ENCODE peak calls at places on chromosomes 1 and 21, in eight cellular contexts. Z, T, W, N, J, P, R and G are unnamed samples.

GRCh38 chr1:153617677-153618076 is 1.6 kb upstream of the S100A14 start:
- DNase-seq in T (peak; percentile 73), W (peak; percentile 61), J (peak; percentile 40), Z (no peak), P (no peak), N (peak; percentile 39), R (no peak), G (no peak)

GRCh38 chr1:201900476-201900875 is 11.8 kb downstream of the SHISA4 start:
- DNase-seq in Z (no peak), T (no peak), P (no peak), W (no peak), N (no peak), J (no peak), R (no peak), G (no peak)

GRCh38 chr1:179817789-179818188 is 59.8 kb downstream of the TOR1AIP2 start:
- DNase-seq in W (no peak), J (no peak), R (no peak), Z (no peak), N (no peak), T (no peak), P (no peak), G (no peak)

GRCh38 chr1:11648732-11649158 is 5.5 kb downstream of the FBXO2 start:
- DNase-seq in P (no peak), N (no peak), Z (no peak), J (no peak), R (no peak), W (peak; percentile 33), T (peak; percentile 50), G (no peak)

GRCh38 chr1:119147626-119148180 is 7.2 kb upstream of the WARS2 start:
- DNase-seq in T (no peak), W (no peak), J (no peak), N (no peak), P (no peak), Z (no peak), R (no peak), G (no peak)

GRCh38 chr1:178581351-178581951 is 68.5 kb downstream of the TEX35 start:
- DNase-seq in Z (no peak), N (no peak), T (no peak), W (no peak), J (no peak), R (no peak), P (no peak), G (no peak)

GRCh38 chr1:941588-942383 is 17.3 kb downstream of the NOC2L start:
- DNase-seq in J (no peak), P (no peak), W (no peak), N (peak; percentile 48), T (peak; percentile 34), R (no peak), Z (no peak), G (peak; percentile 45)

GRCh38 chr1:19639999-19640362 is 4.1 kb upstream of the NBL1 start:
- DNase-seq in N (no peak), Z (no peak), J (no peak), T (no peak), W (no peak), R (no peak), P (peak; percentile 84), G (no peak)

GRCh38 chr1:201530741-201531521 is 8.0 kb upstream of the NAV1 start:
- DNase-seq in T (peak; percentile 67), N (peak; percentile 2), P (peak; percentile 90), Z (peak; percentile 52), W (no peak), R (peak; percentile 59), J (no peak), G (peak; percentile 83)

GRCh38 chr1:53986458-53986857 is 31.5 kb downstream of the LDLRAD1 start:
- DNase-seq in N (no peak), W (no peak), R (no peak), J (no peak), T (no peak), P (no peak), Z (no peak), G (no peak)

GRCh38 chr1:7279753-7280150 is 491.3 kb upstream of the VAMP3 start:
- DNase-seq in Z (no peak), N (peak; percentile 13), T (no peak), R (no peak), P (no peak), J (no peak), W (no peak), G (no peak)

GRCh38 chr21:35860181-35860869 is 200.0 kb downstream of the SETD4 start:
- DNase-seq in R (no peak), Z (no peak), N (no peak), J (no peak), P (no peak), T (no peak), W (no peak), G (no peak)

GRCh38 chr1:12435639-12436344 is 182.2 kb downstream of the DHRS3 start:
- DNase-seq in P (no peak), Z (no peak), T (no peak), W (no peak), R (no peak), J (no peak), N (no peak), G (peak; percentile 14)

GRCh38 chr1:201639826-201640225 is 100.9 kb downstream of the NAV1 start:
- DNase-seq in N (no peak), J (no peak), W (no peak), Z (no peak), T (no peak), R (no peak), P (no peak), G (no peak)

GRCh38 chr1:53644909-53645689 is 93.9 kb downstream of the GLIS1 start:
- DNase-seq in T (no peak), P (no peak), R (no peak), Z (no peak), N (no peak), W (no peak), J (no peak), G (no peak)

GRCh38 chr1:226736908-226737818 is 1.9 kb downstream of the ITPKB start:
- DNase-seq in J (no peak), W (peak; percentile 48), P (peak; percentile 25), Z (no peak), R (peak; percentile 2), N (peak; percentile 8), T (peak; percentile 64), G (peak; percentile 65)

GRCh38 chr1:20339811-20340457 is 49.3 kb downstream of the VWA5B1 start:
- DNase-seq in W (no peak), J (no peak), R (no peak), Z (no peak), T (no peak), P (no peak), N (no peak), G (no peak)

GRCh38 chr1:71587961-71588360 is 507.1 kb upstream of the ZRANB2 start:
- DNase-seq in T (no peak), R (peak; percentile 35), P (no peak), W (no peak), N (peak; percentile 55), Z (no peak), J (no peak), G (peak; percentile 45)

GRCh38 chr1:204623365-204623893 is 62.1 kb downstream of the LRRN2 start:
- DNase-seq in T (no peak), W (no peak), N (no peak), J (no peak), R (no peak), Z (no peak), P (no peak), G (no peak)

GRCh38 chr1:151892190-151892589 is 17.1 kb downstream of the THEM4 start:
- DNase-seq in T (no peak), W (no peak), R (no peak), N (no peak), J (no peak), Z (no peak), P (no peak), G (no peak)

GRCh38 chr1:203163891-203164635 is 11.6 kb downstream of the MYBPH start:
- DNase-seq in J (no peak), W (no peak), R (no peak), T (no peak), P (no peak), N (no peak), Z (no peak), G (no peak)

GRCh38 chr1:30323352-30323751 is 400.0 kb downstream of the MATN1 start:
- DNase-seq in R (no peak), T (no peak), N (no peak), J (no peak), P (no peak), Z (no peak), W (no peak), G (no peak)

GRCh38 chr1:178849932-178850331 is 20.9 kb downstream of the ANGPTL1 start:
- DNase-seq in R (no peak), J (no peak), N (no peak), Z (no peak), T (no peak), W (no peak), P (no peak), G (no peak)

GRCh38 chr1:68230901-68231626 is 1.3 kb downstream of the WLS start:
- DNase-seq in P (peak; percentile 26), J (no peak), W (no peak), N (no peak), T (peak; percentile 1), R (no peak), Z (no peak), G (no peak)